ENCODE peak calls at places on chromosomes 13 and 19, in six cellular contexts. Y, T, D, E, P and C are unnamed samples.

GRCh38 chr13:94602467-94602866 is 810 bp downstream of the GPR180 start:
- DNase-seq in T (no peak), E (no peak), P (no peak), Y (no peak), D (no peak), C (no peak)

GRCh38 chr13:48081739-48082138 is 13.2 kb downstream of the MED4 start:
- DNase-seq in D (no peak), Y (no peak), E (no peak), T (no peak), P (no peak), C (no peak)

GRCh38 chr13:27004389-27004788 is 167.2 kb downstream of the USP12 start:
- DNase-seq in E (no peak), T (peak; percentile 19), P (no peak), Y (no peak), D (no peak), C (no peak)

GRCh38 chr19:1324792-1325567 is 39.3 kb downstream of the EFNA2 start:
- DNase-seq in P (peak; percentile 47), E (no peak), Y (no peak), D (no peak), T (peak; percentile 61), C (peak; percentile 51)

GRCh38 chr19:52692431-52693008 is 42.3 kb downstream of the ZNF611 start:
- DNase-seq in D (no peak), Y (no peak), E (no peak), P (no peak), T (no peak), C (no peak)

GRCh38 chr19:6056801-6057650 is 53.3 kb downstream of the RFX2 start:
- DNase-seq in Y (no peak), P (peak; percentile 98), D (peak; percentile 88), T (peak; percentile 91), E (no peak), C (peak; percentile 99)

GRCh38 chr19:48135411-48135810 is 24.8 kb upstream of the PLA2G4C start:
- DNase-seq in D (no peak), T (no peak), P (no peak), Y (no peak), E (peak; percentile 59), C (no peak)

GRCh38 chr13:113982296-113982661 is 8.4 kb upstream of the C13orf46 start:
- DNase-seq in Y (no peak), T (no peak), P (no peak), D (no peak), E (peak; percentile 40), C (no peak)

GRCh38 chr19:41064974-41065569 is 23.2 kb upstream of the CYP2A13 start:
- DNase-seq in P (peak; percentile 28), Y (no peak), D (peak; percentile 70), T (peak; percentile 43), E (no peak), C (no peak)

GRCh38 chr13:95356916-95357315 is 55.7 kb upstream of the ABCC4 start:
- DNase-seq in Y (no peak), D (no peak), T (no peak), E (no peak), P (no peak), C (no peak)

GRCh38 chr13:19153782-19154450 is 27.7 kb downstream of the TUBA3C start:
- DNase-seq in T (no peak), P (no peak), Y (no peak), E (no peak), D (no peak), C (peak; percentile 29)

GRCh38 chr19:41978470-41978869 is 15.6 kb downstream of the ATP1A3 start:
- DNase-seq in E (no peak), Y (no peak), T (no peak), D (no peak), P (no peak), C (no peak)

GRCh38 chr13:27262546-27262945 is 8.1 kb upstream of the RASL11A start:
- DNase-seq in D (no peak), P (no peak), E (no peak), Y (no peak), T (no peak), C (no peak)

GRCh38 chr13:48400090-48400694 is 12.7 kb downstream of the LPAR6 start:
- DNase-seq in D (no peak), Y (no peak), E (no peak), T (no peak), P (peak; percentile 61), C (peak; percentile 28)

GRCh38 chr19:11984986-11985385 is 20.1 kb downstream of the ZNF763 start:
- DNase-seq in Y (no peak), P (no peak), E (peak; percentile 72), T (no peak), D (peak; percentile 77), C (no peak)

GRCh38 chr19:5339950-5340636 is 519 bp downstream of the PTPRS start:
- DNase-seq in D (no peak), Y (peak; percentile 65), E (no peak), P (no peak), T (no peak), C (peak; percentile 40)

GRCh38 chr19:40717880-40718773 is 1.2 kb downstream of the ITPKC start:
- DNase-seq in P (peak; percentile 46), E (no peak), T (peak; percentile 15), Y (no peak), D (peak; percentile 61), C (peak; percentile 43)

GRCh38 chr13:77580748-77581147 is 45.2 kb downstream of the SCEL start:
- DNase-seq in D (no peak), T (no peak), P (no peak), Y (no peak), E (no peak), C (no peak)

GRCh38 chr13:47039106-47039505 is 142.3 kb upstream of the HTR2A start:
- DNase-seq in Y (no peak), E (no peak), T (peak; percentile 89), P (peak; percentile 72), D (no peak), C (no peak)

GRCh38 chr19:48560095-48560530 is 8.1 kb downstream of the SULT2B1 start:
- DNase-seq in Y (no peak), D (peak; percentile 54), P (no peak), T (no peak), E (no peak), C (peak; percentile 96)

GRCh38 chr13:47289578-47289977 is 392.7 kb upstream of the HTR2A start:
- DNase-seq in T (no peak), P (no peak), D (no peak), Y (peak; percentile 6), E (no peak), C (no peak)

GRCh38 chr19:34757441-34757840 is 15.6 kb downstream of the ZNF599 start:
- DNase-seq in E (no peak), T (no peak), P (no peak), D (no peak), Y (no peak), C (no peak)

GRCh38 chr19:32233885-32234284 is 111.5 kb upstream of the ZNF507 start:
- DNase-seq in E (no peak), D (no peak), T (no peak), P (no peak), Y (no peak), C (no peak)

GRCh38 chr19:30742981-30743380 is 370.8 kb downstream of the ZNF536 start:
- DNase-seq in E (peak; percentile 26), D (no peak), P (no peak), T (no peak), Y (no peak), C (no peak)

GRCh38 chr19:27774827-27775226 is 1438.1 kb downstream of the UQCRFS1 start:
- DNase-seq in E (peak; percentile 79), Y (no peak), D (peak; percentile 60), P (no peak), T (no peak), C (no peak)

GRCh38 chr13:97256343-97256783 is 34.2 kb downstream of the MBNL2 start:
- DNase-seq in E (no peak), T (peak; percentile 97), Y (no peak), P (peak; percentile 96), D (peak; percentile 58), C (peak; percentile 99)

GRCh38 chr19:38711726-38712153 is 32.5 kb downstream of the CAPN12 start:
- DNase-seq in Y (no peak), E (no peak), P (peak; percentile 94), D (no peak), T (peak; percentile 97), C (no peak)

GRCh38 chr13:19845758-19846157 is 17.7 kb downstream of the ZMYM5 start:
- DNase-seq in P (peak; percentile 92), D (peak; percentile 11), T (peak; percentile 99), Y (no peak), E (no peak), C (peak; percentile 23)

GRCh38 chr13:110540871-110541525 is 20.5 kb downstream of the RAB20 start:
- DNase-seq in D (peak; percentile 92), T (no peak), Y (no peak), E (no peak), P (no peak), C (no peak)
- H4K8ac ChIP-seq in D (no peak overlapping the region), T (no peak overlapping the region), Y (no peak overlapping the region), E (no peak overlapping the region), P (peak overlapping the region; percentile 45), C (peak overlapping the region; percentile 34)

DNA sequence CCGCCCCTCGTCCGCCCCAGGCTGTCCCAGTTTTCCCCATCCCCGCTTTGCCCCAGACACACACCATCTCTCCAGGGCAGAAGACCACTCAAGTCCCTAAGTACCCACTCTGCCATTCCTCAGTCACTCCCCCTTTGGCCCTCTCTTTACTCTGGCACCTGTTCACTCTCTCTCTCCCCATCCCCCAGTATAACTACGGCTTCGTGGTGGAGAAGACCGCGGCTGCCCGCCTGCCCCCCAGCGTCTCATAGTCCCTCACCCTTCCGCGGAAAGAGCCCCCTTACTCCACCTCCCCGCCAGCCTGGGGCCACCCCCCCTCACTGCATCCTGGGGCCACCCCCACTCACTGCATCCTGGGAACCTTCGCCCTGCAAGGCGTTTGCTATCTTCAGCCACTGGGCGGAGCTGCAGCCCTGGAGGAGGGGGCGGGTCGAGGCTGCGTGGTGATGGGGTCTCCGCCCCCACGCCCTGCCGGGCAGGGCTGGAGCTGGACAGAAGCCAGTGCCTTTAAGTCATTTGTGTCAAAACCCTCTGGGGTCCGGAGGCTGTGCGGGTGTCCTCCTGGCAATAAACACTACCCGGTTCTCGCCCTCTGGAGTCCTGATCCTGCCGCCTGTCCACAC is 5.0 kb downstream of the MVB12A start:
- DNase-seq in D (peak; percentile 85), Y (peak; percentile 76), P (peak; percentile 66), E (peak; percentile 91), T (peak; percentile 23), C (peak; percentile 57)
- H3K18ac ChIP-seq in D (no peak overlapping the region), Y (peak overlapping the region; percentile 85), P (no peak overlapping the region), E (no peak overlapping the region), T (no peak overlapping the region), C (no peak overlapping the region)

GRCh38 chr19:13980340-13980739 is 25.8 kb downstream of the RFX1 start:
- DNase-seq in T (no peak), E (no peak), P (no peak), D (no peak), Y (no peak), C (no peak)

GRCh38 chr19:13981021-13981420 is 25.1 kb downstream of the RFX1 start:
- DNase-seq in D (peak; percentile 49), E (no peak), P (no peak), T (no peak), Y (no peak), C (peak; percentile 49)

GRCh38 chr19:13979224-13979623 is 26.9 kb downstream of the RFX1 start:
- DNase-seq in Y (no peak), T (no peak), E (no peak), P (peak; percentile 19), D (peak; percentile 56), C (no peak)

GRCh38 chr19:13978721-13979191 is 26.4 kb downstream of the DCAF15 start:
- DNase-seq in Y (peak; percentile 24), T (no peak), E (no peak), P (peak; percentile 28), D (no peak), C (no peak)

GRCh38 chr19:13979686-13980085 is 26.4 kb downstream of the RFX1 start:
- DNase-seq in Y (no peak), E (no peak), D (no peak), P (no peak), T (no peak), C (no peak)
- H3K4me3 ChIP-seq in Y (no peak overlapping the region), E (peak overlapping the region; percentile 70), D (no peak overlapping the region), P (no peak overlapping the region), T (no peak overlapping the region), C (no peak overlapping the region)

GRCh38 chr13:108425056-108425455 is 155.5 kb downstream of the TNFSF13B start:
- DNase-seq in Y (no peak), P (no peak), E (no peak), T (no peak), D (peak; percentile 25), C (no peak)
- H4K8ac ChIP-seq in Y (no peak overlapping the region), P (no peak overlapping the region), E (no peak overlapping the region), T (no peak overlapping the region), D (no peak overlapping the region), C (no peak overlapping the region)